ENCODE peak calls at places on chromosomes 3 and 15, in nine cellular contexts. One of them, this sample, is unnamed.

GRCh38 chr15:66405605-66406004 is 18.9 kb downstream of the MAP2K1 start:
- DNase-seq in tibial nerve: no peak
- DNase-seq in A549: no peak
- DNase-seq in K562: no peak
- DNase-seq in HepG2: no peak
- DNase-seq in sigmoid colon: no peak
- DNase-seq in SK-N-SH: no peak
- DNase-seq in esophagus muscularis mucosa: no peak
- DNase-seq in transverse colon: no peak
- DNase-seq in this sample: no peak

GRCh38 chr15:96355561-96356129 is 25.1 kb downstream of the NR2F2 start:
- DNase-seq in tibial nerve: no peak
- DNase-seq in A549: no peak
- DNase-seq in K562: no peak
- DNase-seq in HepG2: no peak
- DNase-seq in sigmoid colon: no peak
- DNase-seq in SK-N-SH: no peak
- DNase-seq in esophagus muscularis mucosa: no peak
- DNase-seq in transverse colon: no peak
- DNase-seq in this sample: no peak

GRCh38 chr3:175445741-175446140 is 586.6 kb downstream of the NAALADL2 start:
- DNase-seq in tibial nerve: no peak
- DNase-seq in A549: no peak
- DNase-seq in K562: no peak
- DNase-seq in HepG2: no peak
- DNase-seq in sigmoid colon: no peak
- DNase-seq in SK-N-SH: no peak
- DNase-seq in esophagus muscularis mucosa: no peak
- DNase-seq in transverse colon: no peak
- DNase-seq in this sample: no peak

GRCh38 chr3:42489937-42490227 is 12.6 kb upstream of the VIPR1 start:
- DNase-seq in tibial nerve: no peak
- DNase-seq in A549: no peak
- DNase-seq in K562: no peak
- DNase-seq in HepG2: no peak
- DNase-seq in sigmoid colon: no peak
- DNase-seq in SK-N-SH: no peak
- DNase-seq in esophagus muscularis mucosa: no peak
- DNase-seq in transverse colon: no peak
- DNase-seq in this sample: no peak

GRCh38 chr15:69451951-69452701 is 492 bp upstream of the RPLP1 start:
- DNase-seq in tibial nerve: no peak
- DNase-seq in A549: peak
- DNase-seq in K562: peak
- DNase-seq in HepG2: peak
- DNase-seq in sigmoid colon: peak
- DNase-seq in SK-N-SH: peak
- DNase-seq in esophagus muscularis mucosa: no peak
- DNase-seq in transverse colon: no peak
- DNase-seq in this sample: no peak

GRCh38 chr3:41751597-41751996 is 210.3 kb downstream of the ULK4 start:
- DNase-seq in tibial nerve: no peak
- DNase-seq in A549: no peak
- DNase-seq in K562: no peak
- DNase-seq in HepG2: no peak
- DNase-seq in sigmoid colon: no peak
- DNase-seq in SK-N-SH: no peak
- DNase-seq in esophagus muscularis mucosa: no peak
- DNase-seq in transverse colon: no peak
- DNase-seq in this sample: no peak

GRCh38 chr3:188061133-188061532 is 92.8 kb upstream of the LPP start:
- DNase-seq in tibial nerve: no peak
- DNase-seq in A549: peak
- DNase-seq in K562: peak
- DNase-seq in HepG2: peak
- DNase-seq in sigmoid colon: no peak
- DNase-seq in SK-N-SH: no peak
- DNase-seq in esophagus muscularis mucosa: no peak
- DNase-seq in transverse colon: peak
- DNase-seq in this sample: peak

GRCh38 chr3:173109143-173109542 is 31.9 kb downstream of the SPATA16 start:
- DNase-seq in tibial nerve: no peak
- DNase-seq in A549: no peak
- DNase-seq in K562: no peak
- DNase-seq in HepG2: no peak
- DNase-seq in sigmoid colon: no peak
- DNase-seq in SK-N-SH: no peak
- DNase-seq in esophagus muscularis mucosa: no peak
- DNase-seq in transverse colon: no peak
- DNase-seq in this sample: no peak

GRCh38 chr3:187973977-187974856 is 179.7 kb upstream of the LPP start:
- DNase-seq in tibial nerve: no peak
- DNase-seq in A549: no peak
- DNase-seq in K562: no peak
- DNase-seq in HepG2: no peak
- DNase-seq in sigmoid colon: no peak
- DNase-seq in SK-N-SH: no peak
- DNase-seq in esophagus muscularis mucosa: no peak
- DNase-seq in transverse colon: no peak
- DNase-seq in this sample: no peak

GRCh38 chr15:39363761-39364586 is 216.9 kb upstream of the THBS1 start:
- DNase-seq in tibial nerve: no peak
- DNase-seq in A549: no peak
- DNase-seq in K562: no peak
- DNase-seq in HepG2: peak
- DNase-seq in sigmoid colon: no peak
- DNase-seq in SK-N-SH: no peak
- DNase-seq in esophagus muscularis mucosa: no peak
- DNase-seq in transverse colon: no peak
- DNase-seq in this sample: no peak

DNA sequence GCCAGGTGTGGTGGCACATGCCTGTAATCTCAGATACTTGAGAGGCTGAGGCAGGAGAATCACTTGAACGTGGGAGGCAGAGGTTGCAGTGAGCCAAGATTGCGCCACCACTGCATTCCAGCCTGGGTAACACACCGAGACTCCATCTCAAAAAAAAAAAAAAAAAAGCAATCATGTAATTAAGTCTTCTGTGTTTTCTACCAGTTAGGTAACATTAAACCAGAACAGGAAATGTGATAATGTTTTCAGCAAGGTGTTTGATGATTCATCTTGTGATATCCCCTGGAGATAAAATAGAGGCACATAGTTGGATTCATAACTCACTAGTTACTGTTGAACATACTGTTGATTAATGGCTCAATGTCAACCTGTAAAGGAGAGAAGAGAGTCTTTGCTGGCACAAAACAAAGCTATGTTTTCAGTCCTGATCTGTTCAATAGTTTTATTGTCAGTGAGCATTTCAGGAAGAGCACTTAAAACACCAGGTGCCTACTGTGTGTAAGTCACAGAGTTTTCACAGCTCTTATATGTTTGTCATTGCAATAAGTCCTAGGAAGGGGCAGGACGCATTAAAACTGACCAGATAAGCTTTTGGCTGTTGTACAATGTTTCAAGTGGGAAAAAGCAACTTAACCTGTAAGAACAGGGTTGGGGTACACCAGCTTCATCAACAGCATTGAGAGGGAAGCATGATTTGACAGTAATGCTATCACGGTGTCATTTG is 19.5 kb downstream of the DNAJB11 start:
- DNase-seq in tibial nerve: no peak
- DNase-seq in A549: peak
- DNase-seq in K562: no peak
- DNase-seq in HepG2: peak
- DNase-seq in sigmoid colon: no peak
- DNase-seq in SK-N-SH: no peak
- DNase-seq in esophagus muscularis mucosa: no peak
- DNase-seq in transverse colon: no peak
- DNase-seq in this sample: no peak
- TF ChIP-seq EP300 in tibial nerve: no peak
- TF ChIP-seq EP300 in A549: no peak
- TF ChIP-seq EP300 in K562: no peak
- TF ChIP-seq EP300 in HepG2: no peak
- TF ChIP-seq EP300 in sigmoid colon: no peak
- TF ChIP-seq EP300 in SK-N-SH: no peak
- TF ChIP-seq EP300 in esophagus muscularis mucosa: no peak
- TF ChIP-seq EP300 in transverse colon: no peak
- TF ChIP-seq EP300 in this sample: no peak

GRCh38 chr3:53346922-53347260 is 452 bp downstream of the DCP1A start:
- DNase-seq in tibial nerve: no peak
- DNase-seq in A549: no peak
- DNase-seq in K562: no peak
- DNase-seq in HepG2: no peak
- DNase-seq in sigmoid colon: no peak
- DNase-seq in SK-N-SH: no peak
- DNase-seq in esophagus muscularis mucosa: no peak
- DNase-seq in transverse colon: no peak
- DNase-seq in this sample: no peak

GRCh38 chr3:53347261-53348064 is at the start of gene DCP1A:
- DNase-seq in tibial nerve: peak
- DNase-seq in A549: peak
- DNase-seq in K562: peak
- DNase-seq in HepG2: peak
- DNase-seq in sigmoid colon: peak
- DNase-seq in SK-N-SH: peak
- DNase-seq in esophagus muscularis mucosa: peak
- DNase-seq in transverse colon: peak
- DNase-seq in this sample: peak

GRCh38 chr3:53354945-53355498 is 7.7 kb upstream of the DCP1A start:
- DNase-seq in tibial nerve: no peak
- DNase-seq in A549: no peak
- DNase-seq in K562: peak
- DNase-seq in HepG2: no peak
- DNase-seq in sigmoid colon: no peak
- DNase-seq in SK-N-SH: no peak
- DNase-seq in esophagus muscularis mucosa: no peak
- DNase-seq in transverse colon: no peak
- DNase-seq in this sample: no peak

GRCh38 chr3:53346514-53346913 is 829 bp downstream of the DCP1A start:
- DNase-seq in tibial nerve: no peak
- DNase-seq in A549: peak
- DNase-seq in K562: peak
- DNase-seq in HepG2: peak
- DNase-seq in sigmoid colon: no peak
- DNase-seq in SK-N-SH: peak
- DNase-seq in esophagus muscularis mucosa: no peak
- DNase-seq in transverse colon: no peak
- DNase-seq in this sample: no peak

DNA sequence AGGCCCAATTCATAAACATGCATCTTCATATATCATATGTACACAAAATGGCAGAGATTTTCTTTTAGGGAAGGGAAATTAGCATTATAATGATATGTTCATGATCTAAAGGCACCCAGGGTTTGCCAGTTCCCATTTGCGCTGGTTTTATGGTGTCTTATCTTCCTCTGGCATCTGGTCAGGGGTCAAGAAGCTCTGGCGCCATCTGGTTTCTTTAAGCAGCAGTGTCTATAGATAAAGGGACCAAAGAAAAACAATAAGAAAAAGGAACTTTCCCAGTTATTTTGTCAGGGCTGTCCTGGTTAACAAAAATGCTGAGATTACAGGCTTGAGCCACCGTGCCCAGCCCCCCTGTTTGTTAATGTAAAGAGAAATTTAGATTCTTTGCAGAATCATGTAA is 3.3 kb upstream of the DCP1A start:
- DNase-seq in tibial nerve: no peak
- DNase-seq in A549: peak
- DNase-seq in K562: peak
- DNase-seq in HepG2: peak
- DNase-seq in sigmoid colon: no peak
- DNase-seq in SK-N-SH: peak
- DNase-seq in esophagus muscularis mucosa: no peak
- DNase-seq in transverse colon: peak
- DNase-seq in this sample: no peak
- TF ChIP-seq CTCF in tibial nerve: peak
- TF ChIP-seq CTCF in A549: peak
- TF ChIP-seq CTCF in K562: peak
- TF ChIP-seq CTCF in HepG2: peak
- TF ChIP-seq CTCF in sigmoid colon: no peak
- TF ChIP-seq CTCF in SK-N-SH: peak
- TF ChIP-seq CTCF in esophagus muscularis mucosa: no peak
- TF ChIP-seq CTCF in transverse colon: peak
- TF ChIP-seq CTCF in this sample: no peak

DNA sequence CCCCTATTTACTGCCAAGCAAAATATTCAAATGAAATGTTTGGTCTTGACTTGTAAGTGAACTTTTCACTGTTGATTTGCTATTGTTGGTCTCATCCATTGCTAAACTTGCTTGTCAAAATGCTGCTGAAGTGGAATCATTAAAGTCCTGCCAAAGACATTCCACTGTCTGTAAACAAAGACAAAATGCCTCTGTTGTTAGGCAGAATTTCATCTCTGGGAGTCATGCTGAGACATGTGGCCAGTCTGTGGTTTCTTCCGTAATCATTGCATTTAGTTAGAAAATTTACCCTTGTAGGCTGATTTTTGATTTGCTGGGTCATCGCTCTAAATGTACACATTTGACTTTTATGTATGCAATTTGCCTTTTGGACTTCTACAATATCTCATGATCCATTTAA is 577.7 kb downstream of the MECOM start:
- DNase-seq in tibial nerve: no peak
- DNase-seq in A549: no peak
- DNase-seq in K562: no peak
- DNase-seq in HepG2: no peak
- DNase-seq in sigmoid colon: no peak
- DNase-seq in SK-N-SH: no peak
- DNase-seq in esophagus muscularis mucosa: no peak
- DNase-seq in transverse colon: no peak
- DNase-seq in this sample: no peak
- H3K27ac ChIP-seq in tibial nerve: no peak
- H3K27ac ChIP-seq in A549: no peak
- H3K27ac ChIP-seq in K562: no peak
- H3K27ac ChIP-seq in HepG2: no peak
- H3K27ac ChIP-seq in sigmoid colon: no peak
- H3K27ac ChIP-seq in SK-N-SH: no peak
- H3K27ac ChIP-seq in esophagus muscularis mucosa: no peak
- H3K27ac ChIP-seq in transverse colon: no peak
- H3K27ac ChIP-seq in this sample: peak

DNA sequence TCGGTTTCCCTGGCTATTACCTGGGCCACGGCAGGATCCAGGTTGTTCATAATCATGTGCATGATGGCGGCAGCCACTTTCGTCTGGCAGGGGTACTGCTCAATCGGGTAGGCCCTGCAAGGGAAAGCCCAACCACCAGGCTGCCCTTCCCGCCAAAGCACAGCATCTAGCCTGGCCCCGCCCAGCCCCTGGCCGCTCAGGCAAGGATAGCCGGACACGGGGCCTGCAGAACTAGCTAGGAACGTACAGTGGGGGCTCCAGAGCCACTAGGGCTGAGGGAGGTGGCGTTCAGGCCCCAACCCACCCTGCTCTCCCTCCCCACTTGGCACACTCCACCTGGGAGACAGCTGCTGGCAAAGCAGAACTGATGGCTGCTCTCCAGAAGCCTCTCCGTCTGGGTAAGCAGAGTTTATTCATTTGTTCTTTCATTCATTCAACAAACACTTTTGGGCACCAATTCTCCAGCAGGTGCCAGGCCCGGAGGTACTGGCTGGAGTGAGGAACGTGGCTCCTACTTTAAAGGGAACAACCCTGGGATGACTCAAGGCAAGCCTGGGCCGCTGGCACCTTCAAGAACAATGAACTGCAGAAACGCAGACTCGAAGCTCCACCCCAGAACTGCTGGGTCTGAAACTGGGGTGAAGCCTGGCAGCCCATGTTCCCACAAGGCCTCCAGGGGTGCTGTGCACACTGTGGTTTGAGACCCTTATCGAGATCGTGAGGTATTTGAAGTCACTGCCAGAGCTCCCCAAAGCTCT is 7.8 kb downstream of the UROC1 start:
- DNase-seq in tibial nerve: no peak
- DNase-seq in A549: no peak
- DNase-seq in K562: no peak
- DNase-seq in HepG2: no peak
- DNase-seq in sigmoid colon: peak
- DNase-seq in SK-N-SH: no peak
- DNase-seq in esophagus muscularis mucosa: no peak
- DNase-seq in transverse colon: no peak
- DNase-seq in this sample: peak
- TF ChIP-seq EP300 in tibial nerve: no peak
- TF ChIP-seq EP300 in A549: no peak
- TF ChIP-seq EP300 in K562: no peak
- TF ChIP-seq EP300 in HepG2: no peak
- TF ChIP-seq EP300 in sigmoid colon: no peak
- TF ChIP-seq EP300 in SK-N-SH: no peak
- TF ChIP-seq EP300 in esophagus muscularis mucosa: no peak
- TF ChIP-seq EP300 in transverse colon: no peak
- TF ChIP-seq EP300 in this sample: no peak